ENCODE peak calls at places on chromosomes 6 and 20, in seven cellular contexts. H is fibroblast of lung, Q is OCI-LY7, Y is hepatocyte, B is GM23248, J is GM23338, N is IMR-90. V is an unnamed sample.

GRCh38 chr20:41411458-41411857 is 44.8 kb upstream of the EMILIN3 start:
- DNase-seq in H (peak), Q (peak), Y (no peak), B (peak), J (peak), N (peak), V (no peak)

GRCh38 chr20:461254-462198 is 807 bp downstream of the TBC1D20 start:
- DNase-seq in H (peak), Q (peak), Y (peak), B (peak), J (peak), N (peak), V (no peak)

GRCh38 chr20:50569864-50570836 is 60.0 kb downstream of the PTPN1 start:
- DNase-seq in H (peak), Q (peak), Y (no peak), B (peak), J (peak), N (peak), V (no peak)

GRCh38 chr6:88166901-88167624 is 916 bp upstream of the CNR1 start:
- DNase-seq in H (no peak), Q (peak), Y (peak), B (no peak), J (peak), N (no peak), V (no peak)

GRCh38 chr20:5486377-5487054 is 169.8 kb upstream of the PROKR2 start:
- DNase-seq in H (no peak), Q (no peak), Y (no peak), B (no peak), J (no peak), N (no peak), V (no peak)

GRCh38 chr6:170096803-170097504 is 193.9 kb downstream of the DLL1 start:
- DNase-seq in H (no peak), Q (no peak), Y (no peak), B (no peak), J (no peak), N (no peak), V (no peak)

GRCh38 chr6:21459646-21460045 is 133.9 kb upstream of the SOX4 start:
- DNase-seq in H (no peak), Q (no peak), Y (no peak), B (no peak), J (no peak), N (no peak), V (no peak)

GRCh38 chr6:148830614-148831013 is 83.8 kb downstream of the UST start:
- DNase-seq in H (no peak), Q (no peak), Y (no peak), B (peak), J (no peak), N (no peak), V (no peak)

GRCh38 chr6:14009416-14009815 is 84.7 kb downstream of the RNF182 start:
- DNase-seq in H (no peak), Q (no peak), Y (no peak), B (no peak), J (peak), N (no peak), V (no peak)

GRCh38 chr6:47019941-47020340 is 22.2 kb downstream of the ADGRF1 start:
- DNase-seq in H (no peak), Q (no peak), Y (no peak), B (no peak), J (no peak), N (no peak), V (no peak)

GRCh38 chr6:27288136-27289044 is 23.7 kb downstream of the POM121L2 start:
- DNase-seq in H (no peak), Q (no peak), Y (no peak), B (no peak), J (peak), N (no peak), V (no peak)

GRCh38 chr6:154683756-154684523 is 49.3 kb upstream of the SCAF8 start:
- DNase-seq in H (peak), Q (peak), Y (no peak), B (peak), J (no peak), N (peak), V (no peak)

GRCh38 chr6:137816133-137816579 is 50.9 kb upstream of the TNFAIP3 start:
- DNase-seq in H (no peak), Q (no peak), Y (no peak), B (no peak), J (no peak), N (no peak), V (no peak)

GRCh38 chr20:36507746-36508145 is 33.6 kb upstream of the MYL9 start:
- DNase-seq in H (no peak), Q (no peak), Y (no peak), B (no peak), J (no peak), N (no peak), V (no peak)

GRCh38 chr20:3210346-3210745 is 1.0 kb downstream of the ITPA start:
- DNase-seq in H (no peak), Q (no peak), Y (no peak), B (no peak), J (no peak), N (no peak), V (no peak)

GRCh38 chr20:15446373-15446772 is 1109.0 kb upstream of the FLRT3 start:
- DNase-seq in H (no peak), Q (no peak), Y (peak), B (peak), J (no peak), N (no peak), V (peak)

GRCh38 chr6:150711584-150712501 is 112.2 kb downstream of the PLEKHG1 start:
- DNase-seq in H (peak), Q (no peak), Y (no peak), B (no peak), J (no peak), N (no peak), V (no peak)

GRCh38 chr20:20665200-20665599 is 47.2 kb downstream of the RALGAPA2 start:
- DNase-seq in H (no peak), Q (no peak), Y (no peak), B (no peak), J (no peak), N (no peak), V (no peak)

GRCh38 chr6:27867051-27867940 is 44.9 kb downstream of the OR2B2 start:
- DNase-seq in H (peak), Q (peak), Y (peak), B (peak), J (peak), N (peak), V (no peak)

DNA sequence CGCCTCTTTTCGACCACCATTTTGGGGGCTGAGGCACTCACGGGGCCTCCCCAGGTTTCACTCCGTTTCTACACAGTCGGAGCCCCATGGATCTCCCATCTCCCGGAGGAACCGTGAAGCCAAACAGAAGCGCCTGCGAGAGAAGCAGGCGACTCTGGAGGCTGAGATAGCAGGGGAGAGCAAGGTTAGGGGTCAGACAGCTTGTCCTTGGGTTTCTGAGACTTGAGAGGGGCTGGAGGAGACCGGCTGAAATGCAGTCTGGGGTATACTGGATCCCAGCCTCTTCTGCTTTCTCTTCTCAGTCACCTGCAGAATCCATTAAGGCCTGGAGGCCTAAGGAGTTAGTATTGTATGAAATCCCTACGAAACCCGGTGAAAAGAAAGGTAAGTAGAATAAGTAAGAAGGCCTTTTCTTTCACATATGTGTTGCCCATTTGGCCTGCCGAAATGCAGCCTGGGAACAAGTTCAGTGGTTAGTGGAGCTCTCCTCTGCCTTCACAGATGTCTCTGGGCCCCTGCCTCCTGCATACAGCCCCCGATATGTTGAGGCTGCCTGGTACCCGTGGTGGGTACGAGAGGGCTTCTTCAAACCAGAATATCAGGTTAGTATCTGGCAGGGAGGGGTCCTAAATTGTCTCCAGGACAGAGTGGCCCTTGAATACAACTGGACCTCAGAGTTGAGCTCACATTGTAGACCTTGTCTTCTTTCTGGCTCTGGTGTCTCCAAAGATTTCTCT is 984 bp downstream of the VARS2 start:
- DNase-seq in H (no peak), Q (peak), Y (no peak), B (peak), J (no peak), N (no peak), V (no peak)
- H3K4me3 ChIP-seq in H (peak), Q (peak), Y (no peak), B (peak), J (peak), N (peak), V (peak)

DNA sequence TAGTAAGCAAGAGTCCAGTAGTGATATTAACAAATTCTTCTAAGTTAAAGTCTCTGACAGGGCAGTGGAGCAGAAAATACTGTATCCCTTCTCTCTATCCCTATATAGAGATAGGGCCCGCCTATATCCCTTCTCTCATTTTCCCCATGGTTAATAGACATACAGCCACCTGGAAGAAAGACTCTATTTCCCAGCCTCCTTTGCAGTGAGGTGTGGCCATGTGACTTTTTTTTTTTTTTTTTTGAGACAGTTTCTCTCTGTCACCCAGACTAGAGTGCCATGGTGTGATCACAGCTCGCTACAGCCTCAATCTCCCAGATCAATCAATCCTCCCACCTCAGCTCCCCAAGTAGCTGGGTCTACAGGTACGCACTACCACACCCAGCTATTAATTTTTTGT is 16.7 kb upstream of the CDK5RAP1 start:
- DNase-seq in H (no peak), Q (no peak), Y (no peak), B (no peak), J (no peak), N (no peak), V (no peak)
- H3K4me2 ChIP-seq in H (no peak), Q (no peak), Y (no peak), B (no peak), J (no peak), N (no peak), V (no peak)

DNA sequence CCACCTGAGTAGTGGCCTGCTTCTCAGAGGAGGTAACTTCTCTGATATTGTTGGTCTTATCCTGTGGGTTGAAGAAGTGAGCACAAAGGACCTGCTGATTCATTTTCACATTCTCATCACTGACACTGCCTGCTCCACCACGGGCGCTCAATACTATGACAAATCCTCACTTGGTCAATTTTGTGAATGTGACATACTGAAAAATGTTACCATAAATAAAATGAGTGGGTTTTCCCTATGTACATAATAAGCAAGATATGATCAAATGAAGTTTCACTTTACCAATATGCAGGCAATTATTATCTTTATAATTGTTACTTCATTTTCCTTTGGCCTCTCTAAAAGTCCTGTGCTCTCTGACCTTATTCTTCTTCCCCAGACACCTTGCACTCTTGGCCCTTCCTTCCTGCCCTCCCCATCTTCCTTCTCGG is 71.5 kb upstream of the RIPOR2 start:
- DNase-seq in H (no peak), Q (no peak), Y (no peak), B (peak), J (no peak), N (no peak), V (no peak)
- H3K4me3 ChIP-seq in H (no peak), Q (no peak), Y (no peak), B (no peak), J (no peak), N (no peak), V (no peak)

GRCh38 chr20:32091888-32092346 is 17.6 kb upstream of the TM9SF4 start:
- DNase-seq in H (peak), Q (peak), Y (peak), B (peak), J (peak), N (peak), V (peak)

GRCh38 chr20:32088759-32089158 is 20.8 kb upstream of the TM9SF4 start:
- DNase-seq in H (no peak), Q (no peak), Y (no peak), B (no peak), J (no peak), N (no peak), V (no peak)

GRCh38 chr20:32087117-32087516 is 22.4 kb upstream of the TM9SF4 start:
- DNase-seq in H (no peak), Q (no peak), Y (no peak), B (no peak), J (no peak), N (no peak), V (no peak)

GRCh38 chr20:32089637-32090330 is 19.7 kb upstream of the TM9SF4 start:
- DNase-seq in H (no peak), Q (no peak), Y (no peak), B (no peak), J (peak), N (no peak), V (no peak)
- H3K4me2 ChIP-seq in H (no peak), Q (no peak), Y (no peak), B (no peak), J (peak), N (no peak), V (no peak)

GRCh38 chr6:42038811-42039408 is 11.4 kb upstream of the TAF8 start:
- DNase-seq in H (peak), Q (no peak), Y (no peak), B (no peak), J (no peak), N (peak), V (no peak)
- H3K4me3 ChIP-seq in H (no peak), Q (peak), Y (no peak), B (no peak), J (no peak), N (no peak), V (no peak)